ENCODE peak calls at places on chromosomes 5 and 9, in eight cellular contexts. W, Q, G, B, Y, J, D and C are unnamed samples.

GRCh38 chr9:93686127-93686879 is 109.9 kb downstream of the PHF2 start:
- DNase-seq in D (no peak), Y (no peak), Q (no peak), J (no peak), W (no peak), G (peak), B (no peak), C (no peak)

GRCh38 chr5:102856374-102856748 is 101.3 kb downstream of the PAM start:
- DNase-seq in Y (no peak), B (peak), W (peak), G (no peak), Q (no peak), J (no peak), D (peak), C (peak)

GRCh38 chr9:89359636-89360315 is 41.5 kb downstream of the SECISBP2 start:
- DNase-seq in J (no peak), Y (no peak), D (no peak), W (peak), Q (peak), B (no peak), G (no peak), C (no peak)

GRCh38 chr5:51495672-51496071 is 112.4 kb downstream of the ISL1 start:
- DNase-seq in D (no peak), Y (no peak), W (peak), Q (no peak), B (peak), J (no peak), G (no peak), C (peak)

GRCh38 chr5:134510970-134511795 is 14.3 kb upstream of the JADE2 start:
- DNase-seq in B (peak), D (peak), Y (peak), W (no peak), J (peak), Q (no peak), G (no peak), C (peak)

GRCh38 chr9:108473209-108474112 is 382.3 kb downstream of the ACTL7B start:
- DNase-seq in Y (no peak), W (no peak), B (peak), J (no peak), G (no peak), D (peak), Q (no peak), C (peak)

GRCh38 chr5:178259623-178260536 is 27.3 kb upstream of the PHYKPL start:
- DNase-seq in G (no peak), W (no peak), Y (no peak), D (no peak), J (no peak), Q (no peak), B (no peak), C (no peak)

GRCh38 chr9:81389569-81389993 is 299.8 kb downstream of the TLE1 start:
- DNase-seq in Q (no peak), Y (no peak), G (no peak), D (peak), W (peak), J (no peak), B (peak), C (peak)

GRCh38 chr9:95112436-95113280 is 204.9 kb downstream of the FANCC start:
- DNase-seq in Y (no peak), D (no peak), W (no peak), B (no peak), J (no peak), Q (no peak), G (no peak), C (no peak)

GRCh38 chr5:180852510-180852909 is 8.6 kb downstream of the ZFP62 start:
- DNase-seq in J (no peak), B (no peak), Q (no peak), D (no peak), Y (no peak), W (no peak), G (no peak), C (no peak)

GRCh38 chr9:92971121-92971520 is 23.8 kb downstream of the FGD3 start:
- DNase-seq in B (no peak), Q (no peak), J (no peak), D (no peak), W (no peak), G (no peak), Y (no peak), C (no peak)

GRCh38 chr5:141869514-141869913 is 8.7 kb downstream of the PCDH1 start:
- DNase-seq in J (no peak), Y (no peak), Q (no peak), D (no peak), W (no peak), G (no peak), B (peak), C (no peak)

GRCh38 chr9:27856748-27857147 is 283.5 kb upstream of the C9orf72 start:
- DNase-seq in G (no peak), J (no peak), W (no peak), D (no peak), Y (no peak), B (no peak), Q (no peak), C (no peak)

GRCh38 chr9:109811876-109812275 is 31.9 kb downstream of the PALM2AKAP2 start:
- DNase-seq in B (no peak), W (no peak), J (no peak), Q (no peak), Y (no peak), G (no peak), D (no peak), C (no peak)

GRCh38 chr5:173849908-173850307 is 38.2 kb upstream of the CPEB4 start:
- DNase-seq in B (no peak), W (no peak), Q (no peak), J (no peak), G (no peak), Y (no peak), D (no peak), C (no peak)

GRCh38 chr9:22203371-22204138 is 194.4 kb upstream of the CDKN2B start:
- DNase-seq in D (no peak), W (no peak), B (no peak), J (no peak), Q (no peak), Y (no peak), G (no peak), C (no peak)

GRCh38 chr5:125023673-125024072 is 277.2 kb upstream of the ZNF608 start:
- DNase-seq in Y (no peak), J (no peak), D (peak), B (peak), W (no peak), Q (no peak), G (no peak), C (no peak)

GRCh38 chr5:141412853-141413539 is at the start of gene PCDHGA10:
- DNase-seq in G (peak), J (peak), D (peak), Q (peak), W (peak), B (peak), Y (peak), C (peak)

GRCh38 chr9:123645126-123645525 is 284.8 kb downstream of the DENND1A start:
- DNase-seq in G (no peak), Y (no peak), W (no peak), B (no peak), Q (no peak), D (no peak), J (no peak), C (no peak)

GRCh38 chr5:179836225-179837019 is 15.7 kb downstream of the SQSTM1 start:
- DNase-seq in J (no peak), Y (no peak), B (no peak), Q (no peak), W (peak), G (peak), D (no peak), C (peak)

GRCh38 chr9:93815677-93816076 is 139.5 kb downstream of the BARX1 start:
- DNase-seq in Y (no peak), Q (no peak), D (no peak), J (no peak), G (no peak), B (no peak), W (no peak), C (no peak)

GRCh38 chr5:140312067-140312790 is 9.3 kb upstream of the PFDN1 start:
- DNase-seq in Q (no peak), G (no peak), J (no peak), D (peak), B (peak), W (peak), Y (peak), C (peak)

GRCh38 chr5:108046955-108047670 is 334.8 kb downstream of the FBXL17 start:
- DNase-seq in Q (peak), W (no peak), Y (no peak), G (no peak), B (no peak), J (no peak), D (no peak), C (no peak)